ENCODE peak calls at places on chromosomes 4 and X, in eight cellular contexts. Y is neural crest cell; G is Calu3; O is activated CD8-positive, alpha-beta memory T cell treated with anti-CD3 and anti-CD28 coated beads for 1 hour; K is NCI-H1436; C is left cardiac atrium; Q is T-helper 9 cell; R is stimulated activated CD8-positive, alpha-beta memory T cell treated with anti-CD3 and anti-CD28 coated beads, Interleukin-2, amount 100 ng/mL, for 1 hour. A is an unnamed sample.

GRCh38 chr4:94933799-94934198 is 176.0 kb downstream of the BMPR1B start:
- DNase-seq in Y (no peak), G (no peak), O (no peak), K (no peak), C (no peak), Q (no peak), R (no peak), A (no peak)

GRCh38 chrX:110317079-110317819 is 636 bp downstream of the AMMECR1 start:
- DNase-seq in Y (peak), G (peak), O (no peak), K (no peak), C (peak), Q (peak), R (peak), A (peak)

GRCh38 chr4:67229148-67229547 is 316.2 kb downstream of the CENPC start:
- DNase-seq in Y (no peak), G (no peak), O (no peak), K (no peak), C (no peak), Q (no peak), R (no peak), A (no peak)

GRCh38 chr4:41471672-41472071 is 66.3 kb upstream of the LIMCH1 start:
- DNase-seq in Y (no peak), G (no peak), O (no peak), K (no peak), C (no peak), Q (no peak), R (no peak), A (no peak)

GRCh38 chrX:64536740-64537139 is 141.5 kb upstream of the MTMR8 start:
- DNase-seq in Y (no peak), G (no peak), O (no peak), K (no peak), C (no peak), Q (no peak), R (no peak), A (no peak)

GRCh38 chr4:86595426-86595805 is 1.3 kb downstream of the PTPN13 start:
- DNase-seq in Y (no peak), G (no peak), O (no peak), K (no peak), C (no peak), Q (no peak), R (no peak), A (no peak)

GRCh38 chr4:128347930-128348660 is 60.5 kb upstream of the PGRMC2 start:
- DNase-seq in Y (no peak), G (no peak), O (no peak), K (no peak), C (no peak), Q (no peak), R (no peak), A (no peak)

GRCh38 chr4:120843840-120844527 is 78.5 kb downstream of the PRDM5 start:
- DNase-seq in Y (no peak), G (peak), O (no peak), K (no peak), C (peak), Q (no peak), R (no peak), A (peak)

GRCh38 chr4:65999518-65999871 is 329.2 kb upstream of the EPHA5 start:
- DNase-seq in Y (no peak), G (no peak), O (no peak), K (no peak), C (no peak), Q (no peak), R (no peak), A (no peak)

A was measured in HuH-7.5.